ENCODE peak calls at places on chromosome 6, in eight cellular contexts. A, S, N, I, O, R, C and G are unnamed samples.
A peak's percentile ranks its signal among the peaks of the same experiment; 100 is the strongest.

GRCh38 chr6:127190552-127190951 is 72.1 kb downstream of the RSPO3 start:
- DNase-seq in O (no peak), R (no peak), C (no peak), I (no peak), A (no peak), N (no peak), S (no peak), G (no peak)

GRCh38 chr6:167811689-167812487 is 14.8 kb upstream of the AFDN start:
- DNase-seq in S (no peak), N (no peak), R (no peak), I (no peak), A (no peak), O (no peak), C (no peak), G (no peak)

GRCh38 chr6:63806573-63806913 is 170.9 kb downstream of the PHF3 start:
- DNase-seq in N (no peak), O (no peak), C (no peak), I (no peak), S (no peak), R (no peak), A (no peak), G (no peak)

GRCh38 chr6:52512199-52512598 is 64.7 kb downstream of the TRAM2 start:
- DNase-seq in A (no peak), I (peak; percentile 82), C (no peak), S (no peak), R (peak; percentile 56), O (no peak), N (no peak), G (no peak)

GRCh38 chr6:68638225-68638900 is 3.3 kb downstream of the ADGRB3 start:
- DNase-seq in O (no peak), I (no peak), C (no peak), R (no peak), A (no peak), S (no peak), N (no peak), G (no peak)

GRCh38 chr6:25127433-25127832 is 151.7 kb upstream of the CARMIL1 start:
- DNase-seq in A (no peak), S (no peak), R (no peak), I (no peak), O (no peak), N (no peak), C (no peak), G (no peak)

GRCh38 chr6:169420912-169421543 is 167.4 kb upstream of the THBS2 start:
- DNase-seq in S (no peak), A (no peak), C (no peak), R (no peak), O (no peak), I (no peak), N (no peak), G (no peak)

GRCh38 chr6:159692303-159693127 is 526 bp downstream of the SOD2 start:
- DNase-seq in N (peak; percentile 38), C (peak; percentile 79), I (no peak), O (peak; percentile 83), A (peak; percentile 25), S (peak; percentile 28), R (no peak), G (no peak)

GRCh38 chr6:134074151-134074712 is 21.8 kb upstream of the SLC2A12 start:
- DNase-seq in C (no peak), I (no peak), S (no peak), A (no peak), O (no peak), R (no peak), N (no peak), G (no peak)

GRCh38 chr6:100491947-100492670 is 27.4 kb upstream of the SIM1 start:
- DNase-seq in A (no peak), I (no peak), R (no peak), N (no peak), S (no peak), O (no peak), C (no peak), G (no peak)

GRCh38 chr6:153150767-153151440 is 19.8 kb upstream of the RGS17 start:
- DNase-seq in N (no peak), C (no peak), I (no peak), R (peak; percentile 79), S (no peak), A (no peak), O (no peak), G (no peak)